ENCODE peak calls at places on chromosomes 6 and 20, in nine cellular contexts. One of them, this sample, is unnamed.

GRCh38 chr20:61253264-61253639 is 1.2 kb downstream of the CDH4 start:
- DNase-seq in brain microvascular endothelial cell: no peak
- DNase-seq in fibroblast of pulmonary artery: peak
- DNase-seq in transverse colon: no peak
- DNase-seq in fibroblast of lung: peak
- DNase-seq in cardiac muscle cell: peak
- DNase-seq in cardiac fibroblast: peak
- DNase-seq in choroid plexus epithelial cell: peak
- DNase-seq in HL-60: no peak
- DNase-seq in this sample: no peak

GRCh38 chr20:58647162-58647813 is 3.8 kb upstream of the STX16 start:
- DNase-seq in brain microvascular endothelial cell: no peak
- DNase-seq in fibroblast of pulmonary artery: no peak
- DNase-seq in transverse colon: no peak
- DNase-seq in fibroblast of lung: no peak
- DNase-seq in cardiac muscle cell: no peak
- DNase-seq in cardiac fibroblast: no peak
- DNase-seq in choroid plexus epithelial cell: no peak
- DNase-seq in HL-60: no peak
- DNase-seq in this sample: no peak

GRCh38 chr6:109513571-109514071 is 30.6 kb upstream of the ZBTB24 start:
- DNase-seq in brain microvascular endothelial cell: peak
- DNase-seq in fibroblast of pulmonary artery: peak
- DNase-seq in transverse colon: no peak
- DNase-seq in fibroblast of lung: peak
- DNase-seq in cardiac muscle cell: no peak
- DNase-seq in cardiac fibroblast: peak
- DNase-seq in choroid plexus epithelial cell: peak
- DNase-seq in HL-60: no peak
- DNase-seq in this sample: peak

GRCh38 chr6:7721654-7722053 is 4.2 kb upstream of the BMP6 start:
- DNase-seq in brain microvascular endothelial cell: no peak
- DNase-seq in fibroblast of pulmonary artery: peak
- DNase-seq in transverse colon: no peak
- DNase-seq in fibroblast of lung: peak
- DNase-seq in cardiac muscle cell: no peak
- DNase-seq in cardiac fibroblast: peak
- DNase-seq in choroid plexus epithelial cell: peak
- DNase-seq in HL-60: no peak
- DNase-seq in this sample: no peak

GRCh38 chr6:11718461-11718860 is 60.1 kb downstream of the ADTRP start:
- DNase-seq in brain microvascular endothelial cell: no peak
- DNase-seq in fibroblast of pulmonary artery: no peak
- DNase-seq in transverse colon: no peak
- DNase-seq in fibroblast of lung: no peak
- DNase-seq in cardiac muscle cell: no peak
- DNase-seq in cardiac fibroblast: no peak
- DNase-seq in choroid plexus epithelial cell: no peak
- DNase-seq in HL-60: no peak
- DNase-seq in this sample: peak

GRCh38 chr20:11001767-11002540 is 328.2 kb upstream of the JAG1 start:
- DNase-seq in brain microvascular endothelial cell: peak
- DNase-seq in fibroblast of pulmonary artery: peak
- DNase-seq in transverse colon: no peak
- DNase-seq in fibroblast of lung: peak
- DNase-seq in cardiac muscle cell: no peak
- DNase-seq in cardiac fibroblast: peak
- DNase-seq in choroid plexus epithelial cell: peak
- DNase-seq in HL-60: peak
- DNase-seq in this sample: no peak

GRCh38 chr6:108518714-108519576 is 41.8 kb upstream of the FOXO3 start:
- DNase-seq in brain microvascular endothelial cell: peak
- DNase-seq in fibroblast of pulmonary artery: peak
- DNase-seq in transverse colon: no peak
- DNase-seq in fibroblast of lung: peak
- DNase-seq in cardiac muscle cell: no peak
- DNase-seq in cardiac fibroblast: peak
- DNase-seq in choroid plexus epithelial cell: peak
- DNase-seq in HL-60: no peak
- DNase-seq in this sample: no peak

GRCh38 chr20:137668-138131 is 4.7 kb upstream of the DEFB126 start:
- DNase-seq in brain microvascular endothelial cell: no peak
- DNase-seq in fibroblast of pulmonary artery: no peak
- DNase-seq in transverse colon: no peak
- DNase-seq in fibroblast of lung: no peak
- DNase-seq in cardiac muscle cell: no peak
- DNase-seq in cardiac fibroblast: peak
- DNase-seq in choroid plexus epithelial cell: peak
- DNase-seq in HL-60: no peak
- DNase-seq in this sample: no peak

GRCh38 chr20:39019805-39020325 is 57.7 kb downstream of the DHX35 start:
- DNase-seq in brain microvascular endothelial cell: no peak
- DNase-seq in fibroblast of pulmonary artery: peak
- DNase-seq in transverse colon: no peak
- DNase-seq in fibroblast of lung: peak
- DNase-seq in cardiac muscle cell: no peak
- DNase-seq in cardiac fibroblast: peak
- DNase-seq in choroid plexus epithelial cell: peak
- DNase-seq in HL-60: no peak
- DNase-seq in this sample: no peak

GRCh38 chr6:17945111-17945510 is 42.3 kb downstream of the KIF13A start:
- DNase-seq in brain microvascular endothelial cell: peak
- DNase-seq in fibroblast of pulmonary artery: peak
- DNase-seq in transverse colon: no peak
- DNase-seq in fibroblast of lung: no peak
- DNase-seq in cardiac muscle cell: no peak
- DNase-seq in cardiac fibroblast: peak
- DNase-seq in choroid plexus epithelial cell: peak
- DNase-seq in HL-60: no peak
- DNase-seq in this sample: no peak

GRCh38 chr6:13375360-13375878 is 47.1 kb upstream of the TBC1D7 start:
- DNase-seq in brain microvascular endothelial cell: no peak
- DNase-seq in fibroblast of pulmonary artery: no peak
- DNase-seq in transverse colon: no peak
- DNase-seq in fibroblast of lung: no peak
- DNase-seq in cardiac muscle cell: no peak
- DNase-seq in cardiac fibroblast: no peak
- DNase-seq in choroid plexus epithelial cell: no peak
- DNase-seq in HL-60: no peak
- DNase-seq in this sample: no peak

GRCh38 chr20:63701329-63702035 is 5.0 kb downstream of the TNFRSF6B start:
- DNase-seq in brain microvascular endothelial cell: no peak
- DNase-seq in fibroblast of pulmonary artery: no peak
- DNase-seq in transverse colon: no peak
- DNase-seq in fibroblast of lung: no peak
- DNase-seq in cardiac muscle cell: no peak
- DNase-seq in cardiac fibroblast: no peak
- DNase-seq in choroid plexus epithelial cell: no peak
- DNase-seq in HL-60: no peak
- DNase-seq in this sample: no peak

GRCh38 chr20:22293886-22294285 is 290.5 kb downstream of the FOXA2 start:
- DNase-seq in brain microvascular endothelial cell: no peak
- DNase-seq in fibroblast of pulmonary artery: no peak
- DNase-seq in transverse colon: no peak
- DNase-seq in fibroblast of lung: no peak
- DNase-seq in cardiac muscle cell: no peak
- DNase-seq in cardiac fibroblast: no peak
- DNase-seq in choroid plexus epithelial cell: no peak
- DNase-seq in HL-60: no peak
- DNase-seq in this sample: no peak

GRCh38 chr6:11143394-11144371 is 32.2 kb upstream of the ERVFRD-1 start:
- DNase-seq in brain microvascular endothelial cell: peak
- DNase-seq in fibroblast of pulmonary artery: peak
- DNase-seq in transverse colon: peak
- DNase-seq in fibroblast of lung: peak
- DNase-seq in cardiac muscle cell: no peak
- DNase-seq in cardiac fibroblast: peak
- DNase-seq in choroid plexus epithelial cell: peak
- DNase-seq in HL-60: peak
- DNase-seq in this sample: peak

GRCh38 chr20:36672991-36673390 is 27.0 kb upstream of the SLA2 start:
- DNase-seq in brain microvascular endothelial cell: no peak
- DNase-seq in fibroblast of pulmonary artery: no peak
- DNase-seq in transverse colon: no peak
- DNase-seq in fibroblast of lung: peak
- DNase-seq in cardiac muscle cell: no peak
- DNase-seq in cardiac fibroblast: no peak
- DNase-seq in choroid plexus epithelial cell: no peak
- DNase-seq in HL-60: no peak
- DNase-seq in this sample: no peak

GRCh38 chr6:24664049-24664987 is 2.4 kb downstream of the TDP2 start:
- DNase-seq in brain microvascular endothelial cell: no peak
- DNase-seq in fibroblast of pulmonary artery: no peak
- DNase-seq in transverse colon: peak
- DNase-seq in fibroblast of lung: no peak
- DNase-seq in cardiac muscle cell: no peak
- DNase-seq in cardiac fibroblast: no peak
- DNase-seq in choroid plexus epithelial cell: no peak
- DNase-seq in HL-60: no peak
- DNase-seq in this sample: no peak

DNA sequence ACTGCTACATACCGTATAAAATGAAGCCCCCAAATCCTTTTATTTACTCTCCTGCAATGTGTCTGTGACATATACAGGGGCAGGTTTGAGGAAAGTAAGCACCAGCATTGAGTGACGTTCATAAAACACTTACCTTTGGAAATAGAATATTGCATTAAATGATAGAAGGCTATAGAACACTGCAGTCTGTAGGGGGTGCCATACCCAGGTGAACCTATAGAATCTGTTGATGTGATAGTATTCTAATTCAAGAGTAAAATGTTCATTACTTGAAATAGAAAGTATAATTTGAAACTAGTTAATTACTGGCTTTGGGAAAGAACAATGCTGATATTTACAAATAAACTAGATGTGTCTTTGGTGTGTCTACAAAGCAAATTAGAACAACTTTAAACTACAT is 47.0 kb upstream of the PRL start:
- DNase-seq in brain microvascular endothelial cell: no peak
- DNase-seq in fibroblast of pulmonary artery: no peak
- DNase-seq in transverse colon: no peak
- DNase-seq in fibroblast of lung: no peak
- DNase-seq in cardiac muscle cell: no peak
- DNase-seq in cardiac fibroblast: no peak
- DNase-seq in choroid plexus epithelial cell: no peak
- DNase-seq in HL-60: no peak
- DNase-seq in this sample: no peak
- TF ChIP-seq CTCF in brain microvascular endothelial cell: peak
- TF ChIP-seq CTCF in fibroblast of pulmonary artery: no peak
- TF ChIP-seq CTCF in transverse colon: no peak
- TF ChIP-seq CTCF in fibroblast of lung: no peak
- TF ChIP-seq CTCF in cardiac muscle cell: no peak
- TF ChIP-seq CTCF in cardiac fibroblast: peak
- TF ChIP-seq CTCF in choroid plexus epithelial cell: peak
- TF ChIP-seq CTCF in HL-60: no peak
- TF ChIP-seq CTCF in this sample: no peak

GRCh38 chr6:131685266-131685780 is 15.9 kb downstream of the OR2A4 start:
- DNase-seq in brain microvascular endothelial cell: no peak
- DNase-seq in fibroblast of pulmonary artery: no peak
- DNase-seq in transverse colon: no peak
- DNase-seq in fibroblast of lung: no peak
- DNase-seq in cardiac muscle cell: no peak
- DNase-seq in cardiac fibroblast: no peak
- DNase-seq in choroid plexus epithelial cell: no peak
- DNase-seq in HL-60: no peak
- DNase-seq in this sample: no peak

GRCh38 chr6:131682427-131682826 is 18.8 kb downstream of the OR2A4 start:
- DNase-seq in brain microvascular endothelial cell: peak
- DNase-seq in fibroblast of pulmonary artery: no peak
- DNase-seq in transverse colon: no peak
- DNase-seq in fibroblast of lung: no peak
- DNase-seq in cardiac muscle cell: no peak
- DNase-seq in cardiac fibroblast: peak
- DNase-seq in choroid plexus epithelial cell: peak
- DNase-seq in HL-60: no peak
- DNase-seq in this sample: no peak

GRCh38 chr6:131680868-131681267 is 20.3 kb downstream of the OR2A4 start:
- DNase-seq in brain microvascular endothelial cell: no peak
- DNase-seq in fibroblast of pulmonary artery: no peak
- DNase-seq in transverse colon: no peak
- DNase-seq in fibroblast of lung: no peak
- DNase-seq in cardiac muscle cell: no peak
- DNase-seq in cardiac fibroblast: no peak
- DNase-seq in choroid plexus epithelial cell: no peak
- DNase-seq in HL-60: no peak
- DNase-seq in this sample: no peak

GRCh38 chr6:131681585-131681984 is 19.6 kb downstream of the OR2A4 start:
- DNase-seq in brain microvascular endothelial cell: no peak
- DNase-seq in fibroblast of pulmonary artery: no peak
- DNase-seq in transverse colon: no peak
- DNase-seq in fibroblast of lung: no peak
- DNase-seq in cardiac muscle cell: no peak
- DNase-seq in cardiac fibroblast: no peak
- DNase-seq in choroid plexus epithelial cell: no peak
- DNase-seq in HL-60: no peak
- DNase-seq in this sample: no peak

GRCh38 chr6:131683479-131683878 is 17.7 kb downstream of the OR2A4 start:
- DNase-seq in brain microvascular endothelial cell: no peak
- DNase-seq in fibroblast of pulmonary artery: no peak
- DNase-seq in transverse colon: no peak
- DNase-seq in fibroblast of lung: no peak
- DNase-seq in cardiac muscle cell: no peak
- DNase-seq in cardiac fibroblast: no peak
- DNase-seq in choroid plexus epithelial cell: no peak
- DNase-seq in HL-60: no peak
- DNase-seq in this sample: no peak
- H3K4me3 ChIP-seq in brain microvascular endothelial cell: no peak
- H3K4me3 ChIP-seq in fibroblast of pulmonary artery: no peak
- H3K4me3 ChIP-seq in transverse colon: no peak
- H3K4me3 ChIP-seq in fibroblast of lung: no peak
- H3K4me3 ChIP-seq in cardiac muscle cell: no peak
- H3K4me3 ChIP-seq in cardiac fibroblast: no peak
- H3K4me3 ChIP-seq in choroid plexus epithelial cell: no peak
- H3K4me3 ChIP-seq in HL-60: no peak
- H3K4me3 ChIP-seq in this sample: no peak

DNA sequence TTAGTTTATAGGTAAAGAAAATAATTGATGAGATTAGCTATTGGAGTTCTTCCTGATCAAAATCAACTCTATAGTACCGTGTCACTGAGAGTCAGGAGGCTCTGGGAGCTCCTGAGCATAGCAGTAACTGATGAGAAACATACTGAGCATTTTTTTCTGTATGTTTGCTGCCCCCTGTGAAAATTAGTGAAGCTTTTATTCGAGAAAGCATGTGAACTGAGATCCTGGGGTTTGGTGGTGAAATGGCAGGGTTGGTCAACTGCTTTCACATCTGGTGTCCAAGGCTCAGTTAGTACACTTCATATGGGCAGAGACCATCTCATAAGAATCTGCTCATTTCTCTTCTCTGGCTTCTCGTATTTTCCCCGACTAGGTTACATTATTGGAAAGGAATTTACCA is 4.1 kb upstream of the ABT1 start:
- DNase-seq in brain microvascular endothelial cell: no peak
- DNase-seq in fibroblast of pulmonary artery: peak
- DNase-seq in transverse colon: no peak
- DNase-seq in fibroblast of lung: no peak
- DNase-seq in cardiac muscle cell: no peak
- DNase-seq in cardiac fibroblast: no peak
- DNase-seq in choroid plexus epithelial cell: peak
- DNase-seq in HL-60: no peak
- DNase-seq in this sample: no peak
- TF ChIP-seq CTCF in brain microvascular endothelial cell: no peak
- TF ChIP-seq CTCF in fibroblast of pulmonary artery: peak
- TF ChIP-seq CTCF in transverse colon: no peak
- TF ChIP-seq CTCF in fibroblast of lung: no peak
- TF ChIP-seq CTCF in cardiac muscle cell: no peak
- TF ChIP-seq CTCF in cardiac fibroblast: no peak
- TF ChIP-seq CTCF in choroid plexus epithelial cell: peak
- TF ChIP-seq CTCF in HL-60: no peak
- TF ChIP-seq CTCF in this sample: no peak

GRCh38 chr6:28537065-28537464 is 11.4 kb downstream of the GPX5 start:
- DNase-seq in brain microvascular endothelial cell: peak
- DNase-seq in fibroblast of pulmonary artery: peak
- DNase-seq in transverse colon: no peak
- DNase-seq in fibroblast of lung: peak
- DNase-seq in cardiac muscle cell: peak
- DNase-seq in cardiac fibroblast: peak
- DNase-seq in choroid plexus epithelial cell: peak
- DNase-seq in HL-60: no peak
- DNase-seq in this sample: no peak
- H3K4me3 ChIP-seq in brain microvascular endothelial cell: peak
- H3K4me3 ChIP-seq in fibroblast of pulmonary artery: peak
- H3K4me3 ChIP-seq in transverse colon: no peak
- H3K4me3 ChIP-seq in fibroblast of lung: no peak
- H3K4me3 ChIP-seq in cardiac muscle cell: peak
- H3K4me3 ChIP-seq in cardiac fibroblast: no peak
- H3K4me3 ChIP-seq in choroid plexus epithelial cell: peak
- H3K4me3 ChIP-seq in HL-60: no peak
- H3K4me3 ChIP-seq in this sample: no peak

This sample was measured in AG09309.